ENCODE peak calls at places on chromosomes 7 and 10, in six cellular contexts. O is sigmoid colon, D is HCT116, B is lower leg skin, F is GM12891, M is A549. L is an unnamed sample.

GRCh38 chr7:66356277-66356721 is 151.2 kb downstream of the TPST1 start:
- DNase-seq in B (no peak), F (no peak), M (no peak), O (no peak), D (peak; percentile 39), L (no peak)

GRCh38 chr10:90197766-90198165 is 496.4 kb downstream of the KIF20B start:
- DNase-seq in M (no peak), F (no peak), B (no peak), O (no peak), D (no peak), L (no peak)

GRCh38 chr7:111937164-111937563 is 269.0 kb downstream of the DOCK4 start:
- DNase-seq in O (no peak), M (no peak), D (no peak), B (no peak), F (no peak), L (no peak)

GRCh38 chr7:39741942-39742623 is 118.7 kb downstream of the RALA start:
- DNase-seq in M (peak; percentile 75), D (no peak), B (no peak), F (no peak), O (no peak), L (peak; percentile 65)

GRCh38 chr10:30818010-30818660 is 188.6 kb upstream of the LYZL2 start:
- DNase-seq in M (no peak), D (no peak), O (peak; percentile 78), B (peak; percentile 53), F (no peak), L (peak; percentile 88)

GRCh38 chr10:132162021-132162531 is 24.7 kb upstream of the DPYSL4 start:
- DNase-seq in D (no peak), F (no peak), M (no peak), B (no peak), O (no peak), L (no peak)

GRCh38 chr10:501596-501995 is 187.9 kb downstream of the DIP2C start:
- DNase-seq in F (no peak), D (no peak), M (no peak), O (peak; percentile 61), B (no peak), L (no peak)

GRCh38 chr7:127807829-127808228 is 155.8 kb downstream of the SND1 start:
- DNase-seq in D (no peak), F (no peak), O (no peak), B (no peak), M (no peak), L (no peak)

GRCh38 chr7:137074386-137075030 is 206.1 kb downstream of the CHRM2 start:
- DNase-seq in D (no peak), B (no peak), O (no peak), F (no peak), M (no peak), L (no peak)

GRCh38 chr7:91517408-91517807 is 253.2 kb downstream of the FZD1 start:
- DNase-seq in F (no peak), D (no peak), M (no peak), O (no peak), B (no peak), L (no peak)

GRCh38 chr7:91836065-91836368 is 44.5 kb downstream of the MTERF1 start:
- DNase-seq in D (no peak), B (no peak), F (no peak), M (no peak), O (no peak), L (no peak)

GRCh38 chr7:19122018-19122588 is 4.7 kb upstream of the TWIST1 start:
- DNase-seq in B (no peak), F (no peak), D (peak; percentile 37), O (no peak), M (peak; percentile 47), L (no peak)

GRCh38 chr10:63700209-63700934 is 179.2 kb downstream of the REEP3 start:
- DNase-seq in D (peak; percentile 85), M (peak; percentile 73), O (no peak), F (no peak), B (peak; percentile 51), L (peak; percentile 37)

GRCh38 chr7:117277576-117277975 is 45.3 kb downstream of the WNT2 start:
- DNase-seq in O (no peak), F (no peak), B (no peak), D (no peak), M (no peak), L (no peak)

GRCh38 chr10:100980327-100981110 is 6.8 kb downstream of the MRPL43 start:
- DNase-seq in D (no peak), F (no peak), M (no peak), O (peak; percentile 46), B (no peak), L (no peak)

GRCh38 chr7:115097175-115097671 is 175.3 kb downstream of the MDFIC start:
- DNase-seq in O (no peak), B (no peak), M (no peak), F (no peak), D (peak; percentile 32), L (no peak)

GRCh38 chr7:110507832-110508231 is 583.1 kb upstream of the LRRN3 start:
- DNase-seq in D (no peak), F (no peak), O (no peak), B (no peak), M (no peak), L (no peak)

GRCh38 chr7:27377988-27378387 is 135.4 kb downstream of the EVX1 start:
- DNase-seq in D (no peak), B (no peak), O (no peak), M (no peak), F (no peak), L (no peak)
- TF ChIP-seq POLR2A in D (no peak), B (no peak), O (no peak), M (no peak), F (no peak), L (no peak)

DNA sequence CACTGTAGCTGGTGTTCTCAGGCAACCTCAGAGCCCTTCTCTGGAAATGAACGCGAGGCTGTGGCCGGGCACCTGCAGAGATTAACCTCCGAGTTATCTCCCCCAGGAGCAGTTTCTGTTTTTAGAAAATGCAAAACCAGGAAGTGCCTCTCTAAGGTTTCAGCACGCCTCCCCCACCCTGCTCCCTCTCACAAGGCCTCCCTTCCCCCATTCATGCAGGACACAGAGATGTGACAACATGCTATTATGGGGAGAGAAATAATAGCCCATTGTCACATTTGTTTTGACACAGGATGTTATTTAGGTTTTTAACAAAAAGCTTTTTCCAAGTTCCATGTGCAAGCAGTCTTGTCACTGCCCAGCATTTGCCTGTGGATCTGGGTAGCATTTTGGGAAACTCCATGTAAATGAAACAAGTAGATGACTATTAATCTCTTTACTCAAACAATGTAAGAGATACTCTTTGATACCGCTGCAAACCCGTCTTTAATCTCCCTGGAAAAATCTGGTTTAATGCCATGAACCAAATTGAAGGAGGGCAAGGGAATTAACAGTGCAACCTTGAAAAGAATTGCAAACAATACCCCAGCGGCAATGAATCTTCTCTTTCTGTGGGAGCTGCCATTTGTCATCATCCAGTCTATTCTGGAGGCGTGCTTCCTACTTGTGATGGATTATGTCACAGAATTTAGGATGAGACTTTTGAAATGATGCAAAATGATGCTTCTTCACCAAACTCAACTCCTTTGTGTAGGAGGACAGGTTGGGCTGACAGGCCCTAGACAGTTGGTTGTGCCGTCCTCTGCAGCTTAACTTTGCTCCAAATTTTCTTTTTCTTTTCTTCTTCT is 86.5 kb upstream of the NMT2 start:
- DNase-seq in O (no peak), M (no peak), D (no peak), B (no peak), F (no peak), L (no peak)
- TF ChIP-seq POLR2A in O (no peak), M (no peak), D (no peak), B (no peak), F (peak; percentile 16), L (no peak)

DNA sequence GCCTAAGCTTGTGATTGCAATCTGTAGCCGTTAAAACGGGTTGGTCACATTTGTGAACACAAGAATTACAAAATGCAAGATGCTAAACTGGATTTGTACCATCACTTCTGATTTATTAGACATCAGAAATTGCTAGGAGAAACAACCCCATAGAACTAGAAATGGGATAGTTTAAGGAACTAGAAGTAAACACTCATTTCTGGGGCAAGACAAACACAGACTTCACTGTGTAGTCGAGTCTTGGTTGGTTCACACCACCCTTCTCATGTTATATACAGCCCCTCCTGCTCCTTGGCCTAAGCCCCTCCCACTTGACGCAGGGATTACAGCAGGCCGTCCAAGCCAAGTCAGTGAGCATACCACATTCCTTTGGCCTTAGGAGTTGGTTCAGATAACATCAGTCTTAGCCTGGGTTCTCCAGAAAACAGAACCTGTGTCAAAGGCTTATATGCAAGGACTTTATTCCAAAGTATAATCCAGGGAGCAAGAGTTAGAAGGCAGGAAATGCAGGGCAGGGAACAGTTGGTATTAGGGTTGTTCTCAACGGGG is 2.0 kb upstream of the NRAP start:
- DNase-seq in M (peak; percentile 29), B (no peak), F (no peak), D (no peak), O (no peak), L (no peak)
- TF ChIP-seq POLR2A in M (no peak), B (no peak), F (no peak), D (no peak), O (no peak), L (no peak)

DNA sequence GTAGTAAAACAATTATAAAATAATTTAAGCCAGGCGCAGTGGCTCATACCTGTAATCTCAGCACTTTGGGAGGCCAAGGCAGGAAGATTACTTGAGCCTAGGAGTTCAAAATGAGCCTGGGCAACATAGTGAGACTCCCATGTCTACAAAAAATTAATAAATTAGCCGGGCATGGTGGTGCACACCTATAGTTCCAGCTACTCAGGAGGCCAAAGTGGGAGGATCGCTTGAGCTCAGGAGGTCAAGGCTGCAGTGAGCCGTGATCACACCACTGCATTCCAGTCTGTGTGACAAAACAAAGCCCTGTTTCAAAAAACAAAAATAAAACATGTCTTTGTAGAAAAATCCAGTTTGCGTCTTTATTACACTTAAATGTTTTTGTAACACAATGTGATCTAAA is 141.9 kb upstream of the KAT6B start:
- DNase-seq in D (no peak), B (no peak), O (no peak), F (no peak), M (no peak), L (no peak)
- TF ChIP-seq POLR2A in D (no peak), B (no peak), O (no peak), F (no peak), M (no peak), L (no peak)

DNA sequence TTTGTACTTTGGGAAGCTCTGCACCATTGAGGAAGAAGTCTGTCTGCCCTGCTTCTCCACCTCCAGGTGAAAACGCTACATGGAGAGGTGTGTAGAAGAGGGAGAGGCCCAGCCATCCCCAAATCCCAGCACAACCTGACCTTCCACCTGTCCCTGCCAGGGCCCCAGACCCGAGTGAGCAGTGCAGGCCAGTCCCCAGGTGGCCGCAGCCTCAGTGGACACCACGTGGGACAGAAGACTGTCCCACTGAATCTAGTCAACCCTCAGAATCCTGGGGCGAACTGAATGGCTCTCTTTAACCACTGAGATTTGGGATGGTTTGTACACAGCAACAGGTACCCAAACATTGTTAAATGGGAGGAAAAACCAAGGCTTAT is 29.9 kb upstream of the GALNTL5 start:
- DNase-seq in D (no peak), B (no peak), O (no peak), M (no peak), F (no peak), L (no peak)
- TF ChIP-seq POLR2A in D (no peak), B (no peak), O (no peak), M (no peak), F (no peak), L (no peak)

DNA sequence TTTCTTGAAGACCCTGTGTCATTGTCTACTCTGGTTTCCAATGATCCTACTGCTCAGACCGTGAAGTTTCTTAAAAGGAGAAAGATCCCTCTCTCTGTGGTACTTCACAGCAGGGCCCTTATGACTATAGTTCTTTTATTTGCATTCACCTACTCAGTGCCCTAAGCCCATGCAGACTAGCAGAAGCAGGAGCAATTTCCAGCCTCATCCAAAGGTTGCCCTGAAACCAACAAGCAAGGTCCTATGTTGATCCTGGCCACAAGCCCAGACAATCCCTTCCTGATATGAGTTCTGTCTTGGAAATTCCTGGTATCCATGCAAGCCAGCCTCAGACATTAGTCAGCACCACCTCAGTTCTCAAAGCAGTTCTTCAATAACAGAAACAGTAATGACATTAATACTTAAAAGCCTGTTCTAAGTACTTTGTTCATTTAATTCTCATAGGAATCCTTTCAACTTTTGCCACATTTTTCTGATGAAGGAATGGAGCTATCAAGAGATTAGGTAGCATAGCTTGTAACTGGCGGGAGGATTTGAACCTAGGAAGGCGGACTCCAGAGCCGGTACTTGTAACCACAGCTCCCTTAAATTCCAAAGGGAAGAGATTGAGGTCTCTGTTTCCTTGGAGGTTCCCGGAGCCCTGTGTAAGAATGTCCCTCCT is 58.1 kb upstream of the ST8SIA6 start:
- DNase-seq in D (peak; percentile 93), F (no peak), M (peak; percentile 91), B (no peak), O (no peak), L (no peak)
- TF ChIP-seq POLR2A in D (no peak), F (no peak), M (no peak), B (no peak), O (no peak), L (no peak)